ENCODE peak calls at places on chromosomes 6 and 20, in ten cellular contexts. S is GM13977; Q is fibroblast of the aortic adventitia; V is left ventricle myocardium inferior; A is mesothelial cell of epicardium; T is thoracic aorta; I is CD4-positive, alpha-beta T cell; E is cardiac muscle cell; G is HCT116; K is H9. D is an unnamed sample.

GRCh38 chr20:53003420-53003819 is 31.3 kb downstream of the TSHZ2 start:
- DNase-seq in G (no peak), T (no peak), Q (peak), V (no peak), E (no peak), S (no peak), A (no peak), K (no peak), I (no peak), D (no peak)

GRCh38 chr20:38307371-38308046 is 3.6 kb downstream of the BPI start:
- DNase-seq in K (no peak), V (no peak), E (no peak), T (no peak), S (no peak), G (no peak), I (no peak), A (no peak), Q (peak), D (no peak)

GRCh38 chr6:1708141-1708540 is 98.4 kb downstream of the FOXC1 start:
- DNase-seq in S (no peak), K (no peak), E (no peak), Q (no peak), V (no peak), I (no peak), T (no peak), A (no peak), G (no peak), D (no peak)

GRCh38 chr6:149642829-149643580 is 5.5 kb downstream of the KATNA1 start:
- DNase-seq in I (no peak), G (no peak), K (no peak), E (no peak), A (no peak), S (no peak), V (no peak), Q (peak), T (no peak), D (no peak)

GRCh38 chr20:9323622-9324021 is 190.8 kb upstream of the LAMP5 start:
- DNase-seq in Q (no peak), S (no peak), T (no peak), G (peak), A (no peak), I (no peak), K (peak), V (no peak), E (peak), D (no peak)

GRCh38 chr6:169529931-169530761 is 171.7 kb downstream of the WDR27 start:
- DNase-seq in V (no peak), E (no peak), Q (peak), K (no peak), T (no peak), S (no peak), A (no peak), I (no peak), G (no peak), D (no peak)

GRCh38 chr20:16528078-16528477 is 45.2 kb downstream of the KIF16B start:
- DNase-seq in T (no peak), Q (peak), K (no peak), E (no peak), G (peak), I (no peak), V (no peak), S (no peak), A (no peak), D (no peak)

GRCh38 chr6:126773122-126773805 is 345.2 kb upstream of the RSPO3 start:
- DNase-seq in S (no peak), E (peak), T (no peak), A (no peak), K (no peak), I (no peak), Q (peak), G (no peak), V (no peak), D (no peak)

GRCh38 chr20:44805991-44806729 is 4.2 kb downstream of the RIMS4 start:
- DNase-seq in I (no peak), V (no peak), E (peak), S (no peak), Q (peak), G (no peak), K (peak), T (peak), A (no peak), D (no peak)

GRCh38 chr6:105600342-105601293 is 197.7 kb upstream of the PREP start:
- DNase-seq in V (no peak), K (no peak), E (peak), I (no peak), T (no peak), Q (peak), G (no peak), S (no peak), A (no peak), D (no peak)

GRCh38 chr6:135867332-135867731 is 15.8 kb downstream of the PDE7B start:
- DNase-seq in K (no peak), G (no peak), S (no peak), T (no peak), Q (no peak), V (no peak), A (no peak), E (no peak), I (no peak), D (no peak)

GRCh38 chr6:53984163-53984562 is 127.1 kb upstream of the MLIP start:
- DNase-seq in S (no peak), V (no peak), E (no peak), I (no peak), Q (peak), A (no peak), T (no peak), G (peak), K (no peak), D (no peak)

GRCh38 chr20:14997791-14998190 is 660.4 kb upstream of the FLRT3 start:
- DNase-seq in A (no peak), S (no peak), E (no peak), I (no peak), V (no peak), T (no peak), G (no peak), Q (peak), K (no peak), D (no peak)

GRCh38 chr6:141744971-141745370 is 387.8 kb upstream of the GJE1 start:
- DNase-seq in Q (peak), E (no peak), S (no peak), A (no peak), K (no peak), V (no peak), I (no peak), G (no peak), T (no peak), D (no peak)

GRCh38 chr6:33949877-33950831 is 146.4 kb upstream of the MLN start:
- DNase-seq in S (no peak), A (no peak), Q (no peak), K (no peak), E (no peak), T (no peak), G (no peak), V (no peak), I (no peak), D (no peak)

GRCh38 chr20:19600042-19600441 is 158.0 kb upstream of the RIN2 start:
- DNase-seq in G (no peak), V (no peak), A (no peak), S (no peak), I (no peak), Q (no peak), E (no peak), T (no peak), K (peak), D (no peak)

GRCh38 chr6:1952726-1953360 is 292.6 kb downstream of the GMDS start:
- DNase-seq in A (no peak), G (peak), E (no peak), T (no peak), K (no peak), S (no peak), V (no peak), I (no peak), Q (peak), D (no peak)

GRCh38 chr6:112298816-112299281 is 44.5 kb upstream of the LAMA4 start:
- DNase-seq in E (peak), V (no peak), S (no peak), Q (peak), G (peak), K (no peak), I (no peak), T (no peak), A (no peak), D (no peak)

GRCh38 chr20:14498809-14499208 is 161.4 kb upstream of the FLRT3 start:
- DNase-seq in T (no peak), V (no peak), A (no peak), G (no peak), K (peak), I (no peak), E (no peak), S (no peak), Q (no peak), D (no peak)

GRCh38 chr6:44117397-44118128 is 9.7 kb downstream of the MRPL14 start:
- DNase-seq in A (no peak), I (no peak), G (no peak), V (no peak), S (no peak), K (no peak), T (no peak), E (no peak), Q (no peak), D (no peak)

GRCh38 chr6:150119256-150119655 is 23.6 kb upstream of the PPP1R14C start:
- DNase-seq in I (no peak), T (no peak), A (no peak), V (no peak), Q (no peak), K (no peak), S (no peak), E (no peak), G (no peak), D (no peak)

GRCh38 chr6:11681770-11682169 is 96.8 kb downstream of the ADTRP start:
- DNase-seq in A (no peak), S (no peak), K (no peak), T (no peak), E (no peak), G (no peak), I (no peak), V (no peak), Q (no peak), D (no peak)
- TF ChIP-seq CTCF in A (no peak), S (no peak), K (peak), T (no peak), E (no peak), G (no peak), I (no peak), V (no peak), Q (no peak), D (no peak)

DNA sequence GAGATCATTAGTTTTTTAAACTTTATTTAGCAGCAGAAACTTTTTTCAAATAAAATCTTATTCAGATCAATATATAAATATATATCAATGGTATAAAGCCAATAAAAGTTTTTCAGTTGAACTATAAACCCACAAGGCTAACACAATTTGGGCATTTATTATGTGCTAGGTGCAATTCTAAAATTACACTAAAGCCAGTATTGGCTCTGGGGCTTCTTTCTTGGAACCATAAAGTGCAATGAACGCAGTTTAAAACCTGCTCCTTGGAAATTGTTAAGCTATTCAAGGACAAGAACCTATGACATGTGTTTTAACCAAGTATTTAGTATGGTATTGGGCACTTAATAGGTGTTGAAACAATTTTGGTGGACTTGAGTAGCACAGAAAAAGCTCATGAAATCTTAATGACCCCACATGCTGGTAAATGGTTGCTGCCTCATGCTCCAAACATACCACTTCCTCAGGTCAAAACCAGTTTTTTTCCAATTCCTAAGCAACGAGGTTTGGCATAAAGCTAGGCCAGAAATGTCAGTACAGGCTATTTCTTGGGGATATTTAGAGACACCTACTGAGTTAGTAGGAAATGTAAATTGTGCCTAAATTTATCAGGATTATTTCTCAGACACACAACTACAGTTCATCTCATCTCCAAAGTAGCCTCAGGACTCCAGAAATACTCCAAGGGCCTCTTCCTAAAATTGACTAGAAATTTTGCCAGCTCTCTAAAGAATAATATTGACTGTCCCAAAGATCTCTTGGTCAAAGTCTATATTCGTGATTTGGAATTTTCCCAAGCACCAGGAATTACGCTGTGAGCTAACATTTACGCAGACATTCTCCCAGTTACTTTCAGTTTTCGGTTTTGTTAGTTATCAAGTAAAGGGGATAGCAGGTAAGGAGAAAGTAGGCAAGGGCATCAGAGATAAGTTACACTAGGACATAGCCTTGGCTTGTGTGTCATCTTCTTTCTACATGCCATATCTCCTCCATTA is 90.9 kb upstream of the LGSN start:
- DNase-seq in S (no peak), I (no peak), V (no peak), G (no peak), A (no peak), T (no peak), E (no peak), Q (no peak), K (no peak), D (no peak)
- TF ChIP-seq CTCF in S (no peak), I (no peak), V (no peak), G (no peak), A (no peak), T (no peak), E (no peak), Q (no peak), K (no peak), D (no peak)

DNA sequence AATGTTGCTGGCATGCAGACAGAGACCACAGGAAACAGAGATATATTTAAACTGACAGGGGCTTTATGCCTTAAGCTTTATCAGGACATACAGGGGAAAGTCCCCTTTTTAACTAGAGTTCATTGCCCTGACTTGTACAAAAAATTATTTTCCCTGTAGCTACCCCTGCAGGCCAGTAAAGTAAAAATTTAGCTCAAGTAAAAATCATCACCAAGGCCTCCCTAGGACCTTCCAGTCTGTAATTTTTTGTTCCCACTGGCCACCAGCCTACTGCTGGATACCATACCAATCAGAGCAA is 711.9 kb upstream of the NRSN1 start:
- DNase-seq in V (no peak), Q (peak), K (no peak), S (peak), E (peak), A (no peak), I (no peak), G (no peak), T (no peak), D (no peak)
- TF ChIP-seq CTCF in V (peak), Q (peak), K (peak), S (peak), E (peak), A (peak), I (no peak), G (no peak), T (no peak), D (no peak)

GRCh38 chr6:139219271-139219729 is 72.5 kb downstream of the TXLNB start:
- DNase-seq in K (peak), T (peak), S (peak), Q (peak), G (peak), E (peak), A (peak), V (peak), I (peak), D (peak)
- TF ChIP-seq CTCF in K (peak), T (peak), S (peak), Q (peak), G (peak), E (peak), A (peak), V (peak), I (peak), D (peak)

GRCh38 chr6:111210074-111210729 is 122.9 kb downstream of the SLC16A10 start:
- DNase-seq in S (peak), K (peak), I (no peak), G (peak), T (no peak), A (no peak), V (no peak), E (peak), Q (peak), D (no peak)
- TF ChIP-seq CTCF in S (peak), K (peak), I (peak), G (peak), T (peak), A (peak), V (peak), E (peak), Q (peak), D (peak)

GRCh38 chr6:4788953-4789584 is 12.9 kb downstream of the CDYL start:
- DNase-seq in V (no peak), T (no peak), A (no peak), S (no peak), G (no peak), Q (no peak), I (no peak), E (no peak), K (peak), D (no peak)
- TF ChIP-seq CTCF in V (no peak), T (no peak), A (no peak), S (peak), G (no peak), Q (no peak), I (no peak), E (no peak), K (peak), D (no peak)

GRCh38 chr6:52162940-52163908 is 23.0 kb upstream of the IL17A start:
- DNase-seq in G (peak), K (no peak), I (no peak), V (no peak), E (no peak), Q (peak), A (no peak), T (no peak), S (peak), D (no peak)
- TF ChIP-seq CTCF in G (peak), K (peak), I (peak), V (peak), E (peak), Q (peak), A (no peak), T (no peak), S (peak), D (peak)

DNA sequence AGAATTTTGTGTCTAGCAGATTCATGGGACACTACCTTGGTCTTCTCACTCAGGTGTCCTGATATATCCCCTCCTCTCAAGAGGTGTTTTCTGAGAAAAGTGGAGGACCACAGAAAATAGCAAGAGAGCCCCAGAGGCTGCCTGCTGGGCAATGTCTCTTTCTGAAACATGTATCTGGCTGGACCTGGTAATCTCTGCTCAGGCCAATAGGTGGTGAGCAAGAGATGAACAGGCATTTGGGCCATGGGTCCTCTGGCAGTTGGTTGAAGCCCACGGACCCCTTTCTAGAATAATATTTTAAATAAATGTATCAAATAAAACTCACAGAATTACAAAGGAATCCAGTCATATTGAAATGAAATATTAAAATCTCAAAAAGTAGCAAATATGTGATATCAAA is 8.8 kb upstream of the THBD start:
- DNase-seq in I (no peak), E (no peak), S (no peak), A (no peak), G (no peak), V (no peak), Q (no peak), T (no peak), K (no peak), D (no peak)
- TF ChIP-seq CTCF in I (no peak), E (no peak), S (peak), A (no peak), G (no peak), V (peak), Q (no peak), T (no peak), K (peak), D (no peak)

GRCh38 chr20:41398408-41398807 is 31.8 kb upstream of the EMILIN3 start:
- DNase-seq in I (no peak), A (no peak), S (no peak), E (no peak), V (peak), T (no peak), Q (peak), K (no peak), G (no peak), D (no peak)
- TF ChIP-seq CTCF in I (no peak), A (no peak), S (no peak), E (no peak), V (no peak), T (no peak), Q (no peak), K (no peak), G (no peak), D (no peak)

D was measured in natural killer cell.